ENCODE peak calls at places on chromosomes 1 and 21, in nine cellular contexts. F is CD8-positive, alpha-beta memory T cell; Y is ovary; P is stimulated activated CD8-positive, alpha-beta memory T cell treated with anti-CD3 and anti-CD28 coated beads, Interleukin-7, amount 100 ng/mL, for 1 hour; O is progenitor cell of endocrine pancreas; S is pulmonary artery endothelial cell; T is breast epithelium; W is nucleus accumbens; D is substantia nigra. K is an unnamed sample.

GRCh38 chr1:58813361-58813760 is 29.5 kb upstream of the JUN start:
- DNase-seq in F (no peak), Y (no peak), P (no peak), O (no peak), S (no peak), T (no peak), W (no peak), D (no peak), K (no peak)

GRCh38 chr1:2564006-2564814 is 8.0 kb downstream of the TNFRSF14 start:
- DNase-seq in F (no peak), Y (no peak), P (no peak), O (peak; percentile 8), S (no peak), T (no peak), W (no peak), D (no peak), K (no peak)

GRCh38 chr21:34734696-34735095 is 65.9 kb downstream of the CLIC6 start:
- DNase-seq in F (no peak), Y (no peak), P (no peak), O (no peak), S (no peak), T (peak; percentile 78), W (no peak), D (no peak), K (no peak)

GRCh38 chr1:89465201-89465600 is 59.4 kb upstream of the LRRC8B start:
- DNase-seq in F (no peak), Y (no peak), P (no peak), O (no peak), S (no peak), T (no peak), W (no peak), D (no peak), K (no peak)

GRCh38 chr1:156772728-156773497 is 5.6 kb downstream of the PRCC start:
- DNase-seq in F (no peak), Y (no peak), P (no peak), O (no peak), S (no peak), T (no peak), W (no peak), D (no peak), K (no peak)

GRCh38 chr21:41427556-41427955 is 1.5 kb downstream of the MX1 start:
- DNase-seq in F (no peak), Y (no peak), P (no peak), O (no peak), S (no peak), T (no peak), W (no peak), D (no peak), K (no peak)

GRCh38 chr1:167881069-167881468 is 32.9 kb downstream of the ADCY10 start:
- DNase-seq in F (no peak), Y (no peak), P (no peak), O (no peak), S (no peak), T (no peak), W (no peak), D (no peak), K (no peak)

GRCh38 chr1:1562556-1563195 is 12.0 kb downstream of the SSU72 start:
- DNase-seq in F (no peak), Y (no peak), P (no peak), O (no peak), S (no peak), T (no peak), W (no peak), D (no peak), K (no peak)

GRCh38 chr1:208098758-208099157 is 145.4 kb downstream of the PLXNA2 start:
- DNase-seq in F (no peak), Y (no peak), P (no peak), O (no peak), S (no peak), T (no peak), W (no peak), D (no peak), K (no peak)

GRCh38 chr1:91121366-91121765 is 99.5 kb upstream of the ZNF644 start:
- DNase-seq in F (no peak), Y (no peak), P (no peak), O (no peak), S (no peak), T (no peak), W (no peak), D (no peak), K (no peak)

GRCh38 chr1:224589006-224589405 is 27.1 kb upstream of the CNIH3 start:
- DNase-seq in F (no peak), Y (no peak), P (no peak), O (no peak), S (no peak), T (no peak), W (no peak), D (no peak), K (no peak)

K was measured in head of caudate nucleus.